ENCODE peak calls at places on chromosomes 1 and 21, in seven cellular contexts. B is endothelial cell, K is lower leg skin, L is neural progenitor cell, C is thoracic aorta, N is astrocyte, T is tibial artery. R is an unnamed sample.

GRCh38 chr1:37605061-37605650 is 9.4 kb upstream of the GNL2 start:
- DNase-seq in B (no peak), K (no peak), L (no peak), C (no peak), N (no peak), T (no peak), R (no peak)

GRCh38 chr1:6098303-6099215 is 52.9 kb downstream of the KCNAB2 start:
- DNase-seq in B (no peak), K (peak), L (no peak), C (no peak), N (no peak), T (peak), R (no peak)

GRCh38 chr21:46218906-46219590 is 9.5 kb downstream of the LSS start:
- DNase-seq in B (no peak), K (no peak), L (no peak), C (no peak), N (no peak), T (no peak), R (no peak)

GRCh38 chr1:93015590-93015989 is 54.3 kb upstream of the DIPK1A start:
- DNase-seq in B (no peak), K (no peak), L (no peak), C (no peak), N (peak), T (no peak), R (peak)

GRCh38 chr21:35002879-35003722 is 46.0 kb downstream of the RUNX1 start:
- DNase-seq in B (no peak), K (no peak), L (no peak), C (no peak), N (peak), T (no peak), R (no peak)

GRCh38 chr1:211485480-211485857 is 6.5 kb downstream of the RD3 start:
- DNase-seq in B (no peak), K (no peak), L (no peak), C (no peak), N (no peak), T (no peak), R (no peak)

GRCh38 chr1:218361298-218362065 is 16.3 kb downstream of the TGFB2 start:
- DNase-seq in B (peak), K (no peak), L (peak), C (no peak), N (no peak), T (no peak), R (peak)

GRCh38 chr1:246597340-246597739 is 31.1 kb downstream of the CNST start:
- DNase-seq in B (no peak), K (peak), L (no peak), C (peak), N (peak), T (peak), R (peak)

GRCh38 chr1:9281907-9282306 is 10.8 kb upstream of the SPSB1 start:
- DNase-seq in B (no peak), K (no peak), L (no peak), C (no peak), N (no peak), T (no peak), R (no peak)

GRCh38 chr1:153907134-153907533 is 15.6 kb downstream of the GATAD2B start:
- DNase-seq in B (no peak), K (no peak), L (no peak), C (no peak), N (no peak), T (no peak), R (no peak)

GRCh38 chr1:78640462-78640861 is 9.2 kb upstream of the IFI44 start:
- DNase-seq in B (no peak), K (no peak), L (no peak), C (no peak), N (no peak), T (no peak), R (no peak)

GRCh38 chr1:7962636-7963377 is 1.3 kb downstream of the PARK7 start:
- DNase-seq in B (no peak), K (no peak), L (no peak), C (no peak), N (no peak), T (no peak), R (no peak)

GRCh38 chr1:18234790-18235242 is 127.2 kb downstream of the IGSF21 start:
- DNase-seq in B (peak), K (peak), L (peak), C (no peak), N (no peak), T (no peak), R (peak)

GRCh38 chr1:236083650-236084385 is 18.9 kb upstream of the NID1 start:
- DNase-seq in B (no peak), K (no peak), L (no peak), C (no peak), N (peak), T (no peak), R (peak)

GRCh38 chr1:101004061-101004460 is 21.5 kb downstream of the DPH5 start:
- DNase-seq in B (no peak), K (no peak), L (peak), C (no peak), N (no peak), T (no peak), R (peak)

GRCh38 chr1:198734323-198735008 is 95.6 kb downstream of the PTPRC start:
- DNase-seq in B (no peak), K (no peak), L (no peak), C (no peak), N (no peak), T (no peak), R (no peak)

GRCh38 chr21:39661121-39661520 is 48.4 kb downstream of the B3GALT5 start:
- DNase-seq in B (no peak), K (no peak), L (no peak), C (no peak), N (no peak), T (no peak), R (no peak)

GRCh38 chr1:38612956-38613355 is 246.6 kb downstream of the RRAGC start:
- DNase-seq in B (no peak), K (no peak), L (no peak), C (no peak), N (no peak), T (no peak), R (no peak)

GRCh38 chr21:42337830-42338729 is 12.7 kb downstream of the TFF2 start:
- DNase-seq in B (peak), K (peak), L (peak), C (no peak), N (peak), T (peak), R (peak)

DNA sequence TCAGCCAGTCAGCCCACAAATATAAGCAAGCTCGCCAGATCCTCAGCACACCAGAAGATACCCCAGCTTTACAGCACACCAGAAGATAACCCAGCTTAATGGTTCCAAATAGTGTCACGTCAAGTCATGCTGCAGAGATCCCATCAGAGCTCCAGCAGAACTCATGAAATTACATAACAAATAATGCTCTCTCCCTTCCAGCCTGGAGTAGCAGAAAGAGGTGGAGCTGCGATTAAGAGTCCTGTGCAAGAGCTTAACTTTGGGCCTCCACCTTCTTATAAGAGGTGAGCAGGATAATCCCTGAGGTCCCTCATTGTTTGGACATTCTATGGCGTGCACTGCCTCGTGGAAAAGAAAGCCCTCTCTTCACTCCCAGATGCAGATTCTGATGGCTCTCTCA is 59.3 kb downstream of the GLUL start:
- DNase-seq in B (no peak), K (no peak), L (peak), C (no peak), N (no peak), T (no peak), R (no peak)
- TF ChIP-seq CTCF in B (no peak), K (no peak), L (no peak), C (no peak), N (no peak), T (no peak), R (no peak)

DNA sequence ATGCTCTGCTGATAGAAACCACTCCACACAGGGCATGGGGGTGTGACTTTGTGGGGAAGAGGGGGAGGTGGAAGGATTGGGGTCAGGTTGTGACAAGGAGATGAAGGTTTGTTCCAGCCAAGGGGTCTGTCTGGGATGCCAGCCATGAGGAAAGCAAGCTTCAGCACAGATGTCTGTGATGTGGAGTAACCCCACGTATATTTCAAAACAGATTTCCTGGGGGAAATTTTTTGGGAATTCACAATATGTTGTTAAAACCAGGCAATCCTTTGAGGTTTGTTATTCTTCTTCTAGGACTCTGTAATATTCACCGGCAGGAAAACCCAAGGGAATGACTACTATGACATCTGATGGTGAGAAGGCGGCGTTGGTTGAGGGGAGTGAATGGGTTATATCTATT is 255.0 kb upstream of the FGGY start:
- DNase-seq in B (no peak), K (no peak), L (no peak), C (no peak), N (peak), T (no peak), R (peak)
- TF ChIP-seq CTCF in B (no peak), K (no peak), L (no peak), C (no peak), N (no peak), T (no peak), R (no peak)

GRCh38 chr1:41780916-41781315 is 137.8 kb downstream of the HIVEP3 start:
- DNase-seq in B (no peak), K (no peak), L (no peak), C (no peak), N (no peak), T (no peak), R (no peak)

GRCh38 chr1:41776896-41777431 is 141.8 kb downstream of the HIVEP3 start:
- DNase-seq in B (no peak), K (no peak), L (no peak), C (no peak), N (no peak), T (no peak), R (peak)

GRCh38 chr1:41780322-41780721 is 138.4 kb downstream of the HIVEP3 start:
- DNase-seq in B (no peak), K (no peak), L (no peak), C (no peak), N (no peak), T (no peak), R (no peak)

GRCh38 chr1:41775961-41776585 is 142.6 kb downstream of the HIVEP3 start:
- DNase-seq in B (no peak), K (no peak), L (no peak), C (no peak), N (no peak), T (no peak), R (no peak)

GRCh38 chr1:41779350-41779749 is 139.4 kb downstream of the HIVEP3 start:
- DNase-seq in B (no peak), K (no peak), L (no peak), C (no peak), N (no peak), T (no peak), R (no peak)
- TF ChIP-seq CTCF in B (no peak), K (no peak), L (peak), C (no peak), N (no peak), T (no peak), R (no peak)

GRCh38 chr1:64403331-64403730 is 66.6 kb upstream of the CACHD1 start:
- DNase-seq in B (no peak), K (no peak), L (no peak), C (no peak), N (peak), T (no peak), R (no peak)

GRCh38 chr1:64404202-64404601 is 65.7 kb upstream of the CACHD1 start:
- DNase-seq in B (no peak), K (no peak), L (no peak), C (no peak), N (no peak), T (no peak), R (no peak)

GRCh38 chr1:64398937-64399336 is 71.0 kb upstream of the CACHD1 start:
- DNase-seq in B (no peak), K (no peak), L (no peak), C (no peak), N (no peak), T (no peak), R (no peak)

GRCh38 chr1:64396817-64397216 is 73.1 kb upstream of the CACHD1 start:
- DNase-seq in B (no peak), K (no peak), L (peak), C (no peak), N (no peak), T (no peak), R (peak)

GRCh38 chr1:64401285-64401684 is 68.6 kb upstream of the CACHD1 start:
- DNase-seq in B (no peak), K (no peak), L (no peak), C (no peak), N (no peak), T (no peak), R (no peak)
- TF ChIP-seq CTCF in B (no peak), K (no peak), L (no peak), C (no peak), N (no peak), T (no peak), R (no peak)

DNA sequence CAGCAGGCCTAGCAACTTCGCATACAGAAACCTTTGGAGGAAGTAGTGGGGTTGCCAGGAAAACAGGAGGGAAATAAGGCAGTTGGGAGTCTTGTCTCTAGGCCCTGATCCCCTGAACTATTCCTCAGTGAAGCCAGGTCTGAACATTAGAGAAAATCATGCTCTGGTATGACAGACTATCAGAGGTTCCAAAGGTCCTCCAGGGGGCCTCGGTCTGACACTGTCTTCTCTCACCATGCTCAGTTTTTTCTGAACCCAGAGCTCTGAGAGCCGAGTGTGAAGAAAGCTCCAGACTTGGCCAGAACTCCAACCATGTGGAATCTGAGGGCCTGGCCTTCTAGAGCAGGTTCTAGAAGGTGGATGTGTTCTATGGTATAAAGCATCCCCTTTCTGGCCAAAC is 4.0 kb downstream of the TOMM40L start:
- DNase-seq in B (no peak), K (no peak), L (peak), C (no peak), N (no peak), T (no peak), R (peak)
- TF ChIP-seq CTCF in B (no peak), K (no peak), L (peak), C (no peak), N (no peak), T (no peak), R (no peak)